ENCODE peak calls at places on chromosomes 16 and 17, in seven cellular contexts. A is pancreas; U is caudate nucleus; I is OCI-LY7; Q is foreskin keratinocyte; L is prostate gland; M is CD4-positive, CD25-positive, alpha-beta regulatory T cell. T is an unnamed sample.

GRCh38 chr17:60395508-60396065 is 3.7 kb upstream of the USP32 start:
- DNase-seq in A (no peak), U (no peak), I (no peak), Q (no peak), L (no peak), M (peak), T (no peak)

GRCh38 chr17:35766903-35767510 is 6.3 kb downstream of the C17orf50 start:
- DNase-seq in A (no peak), U (peak), I (peak), Q (no peak), L (peak), M (peak), T (peak)

GRCh38 chr17:70365098-70365583 is 195.8 kb downstream of the KCNJ2 start:
- DNase-seq in A (no peak), U (no peak), I (no peak), Q (peak), L (no peak), M (no peak), T (no peak)

GRCh38 chr16:26648851-26649250 is 417.9 kb upstream of the C16orf82 start:
- DNase-seq in A (no peak), U (no peak), I (peak), Q (no peak), L (no peak), M (no peak), T (no peak)

GRCh38 chr16:10589106-10589505 is 8.7 kb upstream of the EMP2 start:
- DNase-seq in A (no peak), U (no peak), I (no peak), Q (no peak), L (no peak), M (no peak), T (no peak)

GRCh38 chr17:37605813-37606505 is 3.3 kb downstream of the SYNRG start:
- DNase-seq in A (no peak), U (no peak), I (peak), Q (no peak), L (no peak), M (peak), T (no peak)

GRCh38 chr17:28552201-28552999 is at the start of gene UNC119:
- DNase-seq in A (peak), U (peak), I (peak), Q (no peak), L (peak), M (peak), T (peak)

GRCh38 chr17:4696432-4696796 is 7.5 kb downstream of the PELP1 start:
- DNase-seq in A (no peak), U (no peak), I (no peak), Q (no peak), L (no peak), M (peak), T (no peak)

GRCh38 chr17:7042507-7043194 is 1.2 kb downstream of the SLC16A11 start:
- DNase-seq in A (peak), U (no peak), I (no peak), Q (no peak), L (no peak), M (no peak), T (no peak)

GRCh38 chr16:67145746-67146145 is 5.1 kb downstream of the B3GNT9 start:
- DNase-seq in A (no peak), U (no peak), I (no peak), Q (no peak), L (no peak), M (no peak), T (no peak)
- H3K27ac ChIP-seq in A (no peak), U (no peak), I (no peak), Q (no peak), L (no peak), M (no peak), T (no peak)

GRCh38 chr16:71540-72341 is 690 bp downstream of the RHBDF1 start:
- DNase-seq in A (peak), U (peak), I (no peak), Q (peak), L (peak), M (no peak), T (peak)

GRCh38 chr16:74025-74424 is 1.6 kb upstream of the RHBDF1 start:
- DNase-seq in A (no peak), U (no peak), I (no peak), Q (no peak), L (no peak), M (no peak), T (no peak)

GRCh38 chr16:72561-73537 is at the start of gene RHBDF1:
- DNase-seq in A (no peak), U (no peak), I (no peak), Q (no peak), L (peak), M (no peak), T (no peak)

GRCh38 chr16:69181-69580 is 3.2 kb downstream of the RHBDF1 start:
- DNase-seq in A (peak), U (no peak), I (no peak), Q (no peak), L (no peak), M (no peak), T (peak)

DNA sequence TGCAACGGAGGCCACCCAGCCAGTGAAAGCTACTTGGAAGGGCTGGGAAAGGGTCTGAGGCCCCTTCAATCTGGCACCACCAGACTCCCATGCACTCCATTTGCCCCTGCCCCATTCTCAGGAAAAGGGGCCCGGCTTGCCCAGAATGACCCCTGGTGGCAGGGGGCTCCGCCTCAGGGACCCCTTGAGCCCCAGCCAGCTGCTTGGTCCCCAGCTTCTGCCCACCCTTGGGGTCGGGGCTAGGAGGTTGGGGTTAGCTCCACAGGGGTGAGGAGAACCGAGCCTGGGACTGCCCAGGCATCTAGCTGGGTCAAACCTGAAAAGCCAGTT is 1.3 kb downstream of the RHBDF1 start:
- DNase-seq in A (no peak), U (no peak), I (no peak), Q (no peak), L (no peak), M (no peak), T (no peak)
- H3K27ac ChIP-seq in A (peak), U (no peak), I (no peak), Q (peak), L (peak), M (no peak), T (peak)

DNA sequence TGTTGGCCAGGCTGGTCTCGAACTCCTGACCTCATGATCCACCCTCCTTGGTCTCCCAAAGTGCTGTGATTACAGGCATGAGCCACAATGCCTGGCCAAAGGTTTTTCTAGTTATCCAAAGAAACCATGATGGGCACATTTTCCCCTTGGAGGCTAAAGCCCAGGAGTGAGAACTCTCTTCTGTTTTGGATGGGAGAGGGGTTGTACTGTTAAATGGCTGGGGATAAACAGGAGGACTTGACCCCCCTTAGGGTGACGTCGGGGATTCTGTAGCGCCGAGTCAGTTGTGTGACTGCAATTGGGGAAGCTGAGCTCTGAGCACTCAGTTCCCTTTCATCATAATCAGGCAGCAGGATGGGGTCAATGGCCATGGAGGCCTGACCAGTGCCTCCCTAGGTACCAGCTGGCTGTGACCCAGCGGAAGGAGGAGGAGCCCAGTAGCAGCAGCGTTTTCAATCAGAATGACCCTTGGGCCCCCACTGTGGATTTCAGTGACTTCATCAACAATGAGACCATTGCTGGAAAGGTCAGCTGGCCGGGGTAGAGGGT is 4.1 kb downstream of the AOC3 start:
- DNase-seq in A (no peak), U (no peak), I (no peak), Q (no peak), L (no peak), M (no peak), T (no peak)
- H3K27ac ChIP-seq in A (no peak), U (no peak), I (no peak), Q (no peak), L (no peak), M (no peak), T (no peak)

GRCh38 chr16:69818811-69819587 is 56.9 kb downstream of the WWP2 start:
- DNase-seq in A (no peak), U (peak), I (no peak), Q (no peak), L (no peak), M (no peak), T (peak)

GRCh38 chr16:69820926-69821541 is 58.9 kb downstream of the WWP2 start:
- DNase-seq in A (no peak), U (no peak), I (no peak), Q (no peak), L (peak), M (no peak), T (no peak)

GRCh38 chr16:69822174-69822935 is 60.2 kb downstream of the WWP2 start:
- DNase-seq in A (no peak), U (no peak), I (no peak), Q (no peak), L (no peak), M (no peak), T (no peak)

GRCh38 chr16:69823831-69824563 is 61.9 kb downstream of the WWP2 start:
- DNase-seq in A (peak), U (no peak), I (no peak), Q (no peak), L (no peak), M (no peak), T (no peak)

DNA sequence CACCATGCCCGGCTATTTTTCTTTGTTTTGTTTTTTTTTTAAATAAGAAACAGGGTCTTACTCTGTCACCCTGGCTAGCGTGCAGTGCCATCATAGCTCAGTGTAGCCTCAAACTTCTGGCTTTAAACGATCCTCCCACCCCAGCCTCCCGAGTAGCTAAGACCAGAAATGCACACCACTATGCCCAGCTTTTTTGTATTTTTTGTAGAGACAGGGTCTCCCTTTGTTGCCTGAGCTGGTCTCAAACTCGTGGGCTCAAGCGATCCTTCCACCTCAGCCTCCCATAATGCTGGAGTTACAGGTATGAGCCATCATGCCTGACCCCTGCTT is 59.7 kb downstream of the WWP2 start:
- DNase-seq in A (no peak), U (no peak), I (no peak), Q (no peak), L (no peak), M (no peak), T (no peak)
- H3K27ac ChIP-seq in A (peak), U (no peak), I (no peak), Q (no peak), L (no peak), M (no peak), T (no peak)

DNA sequence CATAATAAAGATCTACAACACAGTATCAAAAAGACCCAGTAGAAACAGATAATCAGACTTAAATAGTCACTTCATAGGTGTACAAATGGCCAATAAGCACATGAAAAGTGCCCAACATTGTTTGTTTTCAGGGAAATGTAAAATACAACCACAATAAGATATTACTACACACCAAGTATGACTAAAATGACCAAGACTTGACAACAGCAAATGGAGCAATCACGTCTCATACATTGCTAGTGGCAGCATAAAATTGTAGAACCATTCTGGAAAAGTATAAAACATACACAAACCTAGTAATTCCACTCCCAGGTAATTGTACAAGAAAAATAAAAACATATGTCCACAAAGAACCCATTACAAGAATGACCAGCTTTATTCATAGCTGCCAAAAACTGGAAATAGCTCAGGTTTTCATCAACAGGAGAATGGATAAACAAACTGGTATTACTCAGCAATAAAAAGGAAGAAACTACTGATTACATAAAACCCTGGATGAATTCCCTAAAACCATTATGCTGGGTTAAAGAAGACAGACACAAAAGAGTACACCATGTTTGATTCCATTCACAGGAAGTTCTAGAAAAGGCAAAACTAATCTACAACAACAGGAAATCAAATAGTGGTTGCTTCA is 85.6 kb downstream of the TTC19 start:
- DNase-seq in A (no peak), U (no peak), I (no peak), Q (no peak), L (no peak), M (no peak), T (no peak)
- H3K27ac ChIP-seq in A (no peak), U (peak), I (no peak), Q (no peak), L (peak), M (no peak), T (no peak)

GRCh38 chr17:1180958-1181768 is 1.4 kb upstream of the ABR start:
- DNase-seq in A (no peak), U (peak), I (peak), Q (no peak), L (no peak), M (no peak), T (peak)
- H3K27ac ChIP-seq in A (no peak), U (peak), I (peak), Q (no peak), L (no peak), M (no peak), T (peak)

GRCh38 chr16:65376601-65377000 is 254.7 kb upstream of the CDH11 start:
- DNase-seq in A (no peak), U (no peak), I (no peak), Q (no peak), L (no peak), M (no peak), T (no peak)

GRCh38 chr16:65372171-65372570 is 250.3 kb upstream of the CDH11 start:
- DNase-seq in A (no peak), U (no peak), I (no peak), Q (no peak), L (no peak), M (no peak), T (no peak)

GRCh38 chr16:65375651-65376050 is 253.8 kb upstream of the CDH11 start:
- DNase-seq in A (no peak), U (no peak), I (no peak), Q (peak), L (no peak), M (no peak), T (no peak)

GRCh38 chr16:65373095-65373494 is 251.2 kb upstream of the CDH11 start:
- DNase-seq in A (no peak), U (no peak), I (no peak), Q (no peak), L (no peak), M (no peak), T (no peak)

GRCh38 chr16:65377131-65377649 is 255.3 kb upstream of the CDH11 start:
- DNase-seq in A (no peak), U (no peak), I (no peak), Q (no peak), L (no peak), M (no peak), T (no peak)
- H3K27ac ChIP-seq in A (no peak), U (no peak), I (no peak), Q (no peak), L (no peak), M (no peak), T (no peak)